ENCODE peak calls at places on chromosomes 3 and 15, in six cellular contexts. D, A, M, R, Y and O are unnamed samples.

GRCh38 chr3:59180006-59180405 is 130.2 kb upstream of the CFAP20DC start:
- DNase-seq in R (no peak), D (peak), Y (no peak), M (no peak), A (no peak), O (no peak)

GRCh38 chr15:90665288-90666134 is 51.6 kb upstream of the BLM start:
- DNase-seq in R (peak), M (no peak), A (peak), Y (peak), D (peak), O (peak)

GRCh38 chr3:181250714-181251113 is 261.2 kb upstream of the DNAJC19 start:
- DNase-seq in M (no peak), R (no peak), D (no peak), A (no peak), Y (no peak), O (no peak)

GRCh38 chr3:107222927-107223326 is 154.3 kb upstream of the CCDC54 start:
- DNase-seq in A (no peak), Y (no peak), M (no peak), R (no peak), D (no peak), O (no peak)

GRCh38 chr3:186166036-186166435 is 57.1 kb upstream of the ETV5 start:
- DNase-seq in D (no peak), A (no peak), Y (no peak), R (no peak), M (no peak), O (no peak)

GRCh38 chr3:180447156-180447555 is 154.8 kb upstream of the TTC14 start:
- DNase-seq in A (no peak), D (no peak), R (no peak), Y (no peak), M (no peak), O (no peak)

GRCh38 chr3:43378066-43378935 is 92.0 kb downstream of the SNRK start:
- DNase-seq in R (peak), A (no peak), M (no peak), Y (peak), D (peak), O (peak)

GRCh38 chr15:98548172-98548971 is 100.0 kb upstream of the IGF1R start:
- DNase-seq in Y (peak), M (peak), R (peak), D (peak), A (peak), O (peak)

GRCh38 chr3:173660645-173661299 is 263.2 kb downstream of the NLGN1 start:
- DNase-seq in R (no peak), M (no peak), D (no peak), Y (no peak), A (no peak), O (no peak)

GRCh38 chr3:172174396-172175253 is 135.2 kb downstream of the FNDC3B start:
- DNase-seq in D (peak), Y (no peak), M (no peak), A (no peak), R (no peak), O (no peak)

GRCh38 chr15:101068523-101068960 is 149.4 kb downstream of the LRRK1 start:
- DNase-seq in R (no peak), M (no peak), A (no peak), D (no peak), Y (no peak), O (no peak)

GRCh38 chr3:17182158-17182557 is 297.4 kb downstream of the PLCL2 start:
- DNase-seq in D (no peak), Y (no peak), M (no peak), A (no peak), R (no peak), O (no peak)

GRCh38 chr3:122969585-122970453 is 57.7 kb downstream of the SEMA5B start:
- DNase-seq in M (no peak), Y (no peak), D (no peak), A (no peak), R (no peak), O (no peak)

GRCh38 chr15:88901713-88902490 is 6.6 kb upstream of the HAPLN3 start:
- DNase-seq in A (no peak), R (no peak), M (no peak), D (no peak), Y (no peak), O (no peak)

GRCh38 chr3:155739154-155739553 is 5.7 kb downstream of the PLCH1 start:
- DNase-seq in M (no peak), R (no peak), A (no peak), D (no peak), Y (no peak), O (no peak)

GRCh38 chr15:66043264-66043663 is 174.0 kb downstream of the RAB11A start:
- DNase-seq in D (no peak), A (no peak), Y (peak), M (no peak), R (peak), O (no peak)

GRCh38 chr3:179098388-179099077 is 26.9 kb upstream of the ZMAT3 start:
- DNase-seq in A (no peak), D (no peak), M (no peak), Y (no peak), R (no peak), O (no peak)

GRCh38 chr3:47578119-47578630 is 490 bp downstream of the CSPG5 start:
- DNase-seq in R (peak), M (no peak), A (no peak), Y (peak), D (peak), O (no peak)

GRCh38 chr3:112687621-112688020 is 46.7 kb upstream of the CCDC80 start:
- DNase-seq in M (no peak), D (no peak), R (no peak), Y (no peak), A (no peak), O (no peak)

GRCh38 chr3:27462228-27462627 is 22.0 kb downstream of the SLC4A7 start:
- DNase-seq in R (no peak), M (no peak), A (no peak), D (no peak), Y (no peak), O (no peak)

DNA sequence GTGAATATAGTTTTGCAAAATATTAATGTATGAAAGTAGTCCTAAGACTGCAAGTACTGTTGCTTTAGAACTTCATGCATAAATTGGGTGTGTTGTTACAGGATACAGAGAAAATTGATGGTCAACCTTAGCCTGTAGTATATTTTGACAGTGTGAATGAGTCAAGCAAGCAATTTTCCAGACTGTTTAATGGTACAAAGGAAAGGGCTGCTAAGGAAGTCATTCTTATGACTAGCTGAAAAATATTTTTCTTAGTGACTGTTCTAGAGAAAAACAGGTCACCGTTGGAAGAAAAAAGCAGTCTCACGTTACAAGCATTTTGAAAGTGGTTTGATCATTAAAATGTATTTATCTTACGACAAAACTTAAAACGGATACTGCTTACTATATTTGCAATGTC is 49.2 kb downstream of the MBNL1 start:
- DNase-seq in R (no peak), D (no peak), M (no peak), A (no peak), Y (no peak), O (no peak)
- TF ChIP-seq POLR2AphosphoS5 in R (no peak), D (no peak), M (peak), A (peak), Y (peak), O (no peak)

DNA sequence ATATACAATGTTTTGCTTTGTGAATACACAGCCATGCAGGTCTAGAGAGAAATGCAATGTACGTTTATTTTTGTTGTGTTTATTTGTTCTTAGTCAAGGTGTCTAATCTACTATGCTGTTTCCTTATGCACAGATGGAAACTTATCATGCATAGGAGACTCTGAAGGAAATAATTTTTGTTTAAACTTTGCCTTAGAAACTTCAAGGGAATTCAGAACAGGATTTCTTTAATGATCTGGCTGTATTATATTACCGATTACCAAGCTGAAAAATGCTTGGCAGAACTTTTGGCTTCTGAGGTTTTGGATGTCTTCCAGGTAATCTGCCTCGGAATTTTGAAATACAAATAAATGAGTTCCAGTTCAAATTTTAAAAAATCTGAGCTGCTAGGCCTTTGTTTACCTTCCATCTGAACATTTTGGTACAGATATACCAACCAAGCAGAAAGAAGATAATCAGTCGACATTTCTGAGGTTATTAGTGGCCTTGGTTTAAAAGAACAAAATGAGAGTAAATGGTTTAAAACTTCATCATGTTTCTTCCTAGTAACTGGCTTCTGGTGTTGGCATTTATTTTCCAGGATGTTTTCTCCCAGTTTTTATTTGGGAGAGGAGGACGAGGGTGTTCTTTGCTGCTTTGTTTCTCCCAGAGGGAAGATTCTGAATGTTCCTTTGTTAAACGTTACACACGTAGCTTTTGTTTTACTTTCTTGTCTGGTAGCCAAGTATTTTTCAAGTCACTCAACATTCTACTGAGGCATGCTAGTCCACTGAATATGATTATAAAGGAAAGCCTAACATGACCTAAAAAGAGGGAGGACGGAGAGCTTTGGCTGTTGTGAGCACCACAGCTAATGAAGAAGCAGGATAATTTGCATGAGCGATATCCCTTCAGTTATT is 421.8 kb upstream of the TBL1XR1 start:
- DNase-seq in R (no peak), D (no peak), M (no peak), A (no peak), Y (no peak), O (no peak)
- TF ChIP-seq POLR2AphosphoS5 in R (peak), D (no peak), M (no peak), A (no peak), Y (no peak), O (no peak)

DNA sequence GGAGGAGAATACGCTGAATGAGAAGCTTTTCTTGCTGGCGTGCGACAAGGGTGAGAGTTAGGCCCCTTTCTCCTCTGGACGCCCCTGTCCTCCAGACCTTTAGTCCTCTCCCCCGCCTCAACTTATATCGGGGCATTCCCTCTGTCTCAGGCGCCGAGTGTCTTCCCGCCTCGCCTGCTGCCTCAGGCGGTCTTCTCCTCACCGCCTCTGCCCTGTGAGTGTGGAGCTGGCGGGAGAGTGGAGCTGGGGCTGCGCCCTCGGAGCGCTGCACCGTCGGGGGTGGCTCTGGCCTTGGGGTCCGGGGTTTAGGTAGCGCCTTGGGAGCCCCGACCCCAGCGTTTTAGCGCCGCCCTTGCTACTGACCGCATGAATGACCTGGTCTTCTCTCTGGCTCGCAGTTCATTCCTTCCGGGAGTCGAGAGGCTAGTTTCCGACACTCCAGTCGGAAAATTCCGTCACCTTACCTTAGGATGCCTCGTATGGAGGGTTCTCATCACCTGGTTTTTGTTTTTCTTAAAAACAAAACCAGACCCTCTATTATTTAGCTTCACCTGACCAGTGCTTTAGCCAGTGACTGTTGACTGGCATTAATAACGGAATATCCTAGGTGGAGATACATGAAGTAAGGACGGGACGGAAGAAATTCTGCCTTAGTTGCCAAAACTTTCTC is 983 bp downstream of the TRPC1 start:
- DNase-seq in Y (peak), R (no peak), M (peak), D (peak), A (peak), O (no peak)
- TF ChIP-seq POLR2AphosphoS5 in Y (no peak), R (no peak), M (no peak), D (peak), A (no peak), O (no peak)

GRCh38 chr3:138114988-138115971 is at the start of gene DZIP1L:
- DNase-seq in R (peak), D (peak), A (peak), M (no peak), Y (peak), O (no peak)

GRCh38 chr3:138118863-138119766 is 3.7 kb upstream of the DZIP1L start:
- DNase-seq in D (peak), M (no peak), Y (peak), A (peak), R (peak), O (no peak)

GRCh38 chr3:138112362-138112761 is 3.0 kb downstream of the DZIP1L start:
- DNase-seq in R (no peak), D (no peak), Y (no peak), A (no peak), M (no peak), O (no peak)

GRCh38 chr3:138114431-138114918 is 933 bp downstream of the DZIP1L start:
- DNase-seq in D (peak), A (no peak), M (no peak), Y (no peak), R (no peak), O (no peak)

GRCh38 chr3:138113309-138113708 is 2.1 kb downstream of the DZIP1L start:
- DNase-seq in D (peak), Y (no peak), R (no peak), M (no peak), A (no peak), O (no peak)
- TF ChIP-seq POLR2AphosphoS5 in D (no peak), Y (no peak), R (no peak), M (no peak), A (no peak), O (no peak)